ENCODE peak calls at places on chromosome 18, in seven cellular contexts. W is tibial nerve, V is GM12878, S is uterus, R is upper lobe of left lung, P is body of pancreas, G is heart left ventricle. D is an unnamed sample.

GRCh38 chr18:79108520-79109215 is 39.5 kb downstream of the ATP9B start:
- DNase-seq in P (no peak), R (no peak), S (no peak), W (no peak), G (no peak), V (no peak), D (no peak)

GRCh38 chr18:79973517-79973916 is 9.1 kb downstream of the HSBP1L1 start:
- DNase-seq in P (no peak), W (no peak), V (no peak), S (no peak), R (no peak), G (no peak), D (no peak)

GRCh38 chr18:79728931-79729586 is 49.5 kb downstream of the CTDP1 start:
- DNase-seq in W (no peak), P (no peak), V (no peak), S (no peak), R (no peak), G (no peak), D (no peak)

GRCh38 chr18:24016643-24017042 is 2.1 kb downstream of the TTC39C start:
- DNase-seq in W (no peak), R (no peak), S (no peak), V (no peak), P (no peak), G (no peak), D (no peak)

GRCh38 chr18:22377769-22378168 is 39.9 kb downstream of the CTAGE1 start:
- DNase-seq in W (no peak), S (no peak), G (no peak), P (no peak), V (no peak), R (no peak), D (no peak)

GRCh38 chr18:41146301-41146700 is 808.7 kb upstream of the PIK3C3 start:
- DNase-seq in W (no peak), V (no peak), R (no peak), G (no peak), P (no peak), S (no peak), D (no peak)

GRCh38 chr18:67731853-67732252 is 215.3 kb upstream of the DSEL start:
- DNase-seq in P (no peak), G (no peak), W (no peak), R (no peak), V (no peak), S (no peak), D (no peak)

GRCh38 chr18:26134110-26134509 is 441 bp downstream of the PSMA8 start:
- DNase-seq in V (no peak), P (no peak), G (no peak), W (no peak), R (no peak), S (no peak), D (no peak)

GRCh38 chr18:10067670-10068659 is 154.1 kb downstream of the VAPA start:
- DNase-seq in W (no peak), V (no peak), G (no peak), P (no peak), S (no peak), R (no peak), D (no peak)

GRCh38 chr18:78818961-78819360 is 160.7 kb upstream of the SALL3 start:
- DNase-seq in W (no peak), V (no peak), S (no peak), R (no peak), G (no peak), P (no peak), D (no peak)

GRCh38 chr18:12774982-12775381 is 72.1 kb downstream of the PSMG2 start:
- DNase-seq in V (no peak), S (no peak), R (no peak), W (no peak), P (no peak), G (no peak), D (no peak)

GRCh38 chr18:75076286-75076685 is 132.7 kb downstream of the PTGR3 start:
- DNase-seq in G (no peak), W (no peak), V (no peak), P (no peak), R (no peak), S (no peak), D (no peak)

GRCh38 chr18:35467624-35468016 is 30.1 kb downstream of the INO80C start:
- DNase-seq in G (no peak), W (no peak), P (no peak), S (no peak), R (no peak), V (peak; percentile 19), D (no peak)

GRCh38 chr18:6728809-6729246 is 688 bp upstream of the ARHGAP28 start:
- DNase-seq in P (no peak), V (no peak), R (no peak), W (no peak), G (no peak), S (no peak), D (no peak)

GRCh38 chr18:28961669-28962228 is 784.8 kb upstream of the CDH2 start:
- DNase-seq in R (no peak), G (no peak), P (no peak), V (no peak), W (no peak), S (no peak), D (no peak)

GRCh38 chr18:42446195-42446594 is 491.2 kb downstream of the PIK3C3 start:
- DNase-seq in S (no peak), P (no peak), W (no peak), R (no peak), V (no peak), G (no peak), D (no peak)

GRCh38 chr18:23725827-23726661 is 36.8 kb downstream of the LAMA3 start:
- DNase-seq in S (no peak), R (no peak), G (no peak), P (no peak), W (no peak), V (no peak), D (no peak)

GRCh38 chr18:32922951-32923430 is 150.2 kb upstream of the KLHL14 start:
- DNase-seq in R (no peak), V (no peak), P (no peak), W (no peak), S (no peak), G (no peak), D (no peak)

GRCh38 chr18:49849331-49850217 is 36.2 kb upstream of the ACAA2 start:
- DNase-seq in W (no peak), P (peak; percentile 60), V (no peak), R (peak; percentile 71), S (no peak), G (no peak), D (no peak)
- TF ChIP-seq POLR2A in W (no peak), P (no peak), V (no peak), R (no peak), S (no peak), G (no peak), D (no peak)

GRCh38 chr18:36578871-36579270 is 249.9 kb downstream of the TPGS2 start:
- DNase-seq in P (no peak), S (no peak), V (no peak), W (no peak), G (no peak), R (no peak), D (no peak)

GRCh38 chr18:36572135-36572856 is 256.5 kb downstream of the TPGS2 start:
- DNase-seq in P (peak; percentile 32), G (no peak), V (peak; percentile 38), R (no peak), W (peak; percentile 27), S (no peak), D (no peak)

GRCh38 chr18:36579311-36579710 is 249.5 kb downstream of the TPGS2 start:
- DNase-seq in S (no peak), V (no peak), W (no peak), P (no peak), G (no peak), R (no peak), D (no peak)

GRCh38 chr18:36580266-36580665 is 248.5 kb downstream of the TPGS2 start:
- DNase-seq in V (no peak), R (no peak), P (no peak), G (no peak), S (no peak), W (peak; percentile 25), D (no peak)

DNA sequence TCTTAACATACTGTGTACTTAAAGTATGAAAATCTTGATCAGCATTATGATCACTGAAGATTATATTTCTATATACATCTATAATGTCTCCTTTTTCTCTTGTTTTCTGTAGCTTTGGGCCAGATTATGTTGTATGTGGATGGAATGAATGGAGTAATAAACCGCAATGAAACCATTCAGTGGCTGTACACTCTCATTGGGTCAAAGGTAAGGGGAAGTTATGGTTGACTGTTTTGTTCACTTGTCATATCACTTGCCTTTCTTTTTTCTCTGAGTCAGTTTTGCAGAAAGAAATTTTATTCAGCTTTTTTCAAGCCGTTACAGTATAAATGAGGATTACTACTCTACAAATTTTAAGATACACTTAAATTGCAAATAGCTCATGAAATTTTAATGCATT is 252.5 kb downstream of the TPGS2 start:
- DNase-seq in G (no peak), R (no peak), S (no peak), P (no peak), V (no peak), W (no peak), D (no peak)
- H3K27ac ChIP-seq in G (no peak overlapping the region), R (no peak overlapping the region), S (no peak overlapping the region), P (no peak overlapping the region), V (no peak overlapping the region), W (no peak overlapping the region), D (no peak overlapping the region)

DNA sequence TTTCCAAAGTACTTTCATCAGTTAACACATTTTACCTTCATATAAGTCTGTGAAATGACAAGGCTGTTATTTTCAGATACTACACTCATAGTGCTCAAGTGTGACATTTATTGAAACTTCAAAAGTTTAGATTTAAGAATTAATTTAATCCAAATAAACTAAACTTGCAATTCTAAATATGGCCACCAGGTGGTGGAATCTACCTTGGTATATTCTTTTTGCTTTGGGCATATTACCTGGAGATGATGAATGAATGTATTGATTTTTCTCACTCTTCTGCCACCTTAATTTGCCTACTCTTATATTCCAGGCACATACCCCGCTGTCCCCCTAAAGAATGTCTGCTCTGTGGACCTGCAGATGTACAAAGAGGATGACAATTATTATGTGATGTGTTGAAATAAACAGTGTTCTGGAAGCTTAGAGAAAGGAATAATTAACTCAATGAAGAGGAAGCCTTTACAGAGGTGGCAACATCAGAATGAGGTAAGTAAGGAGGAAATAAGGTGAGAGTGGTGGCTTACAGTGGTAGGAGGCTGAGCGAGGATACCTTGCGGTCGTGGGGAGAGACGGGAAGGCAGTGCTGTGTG is 179.7 kb downstream of the CELF4 start:
- DNase-seq in P (no peak), R (no peak), W (no peak), S (no peak), V (no peak), G (no peak), D (no peak)
- TF ChIP-seq CTCF in P (peak; percentile 56), R (peak; percentile 28), W (peak; percentile 42), S (peak; percentile 68), V (peak; percentile 53), G (peak; percentile 79), D (peak; percentile 69)

GRCh38 chr18:2881490-2882195 is 34.8 kb downstream of the EMILIN2 start:
- DNase-seq in V (no peak), S (peak; percentile 95), W (peak; percentile 60), R (no peak), G (peak; percentile 72), P (peak; percentile 24), D (no peak)

GRCh38 chr18:2883137-2883671 is 36.4 kb downstream of the EMILIN2 start:
- DNase-seq in R (no peak), W (no peak), S (peak; percentile 40), V (no peak), G (no peak), P (no peak), D (no peak)

GRCh38 chr18:2880473-2880872 is 33.7 kb downstream of the EMILIN2 start:
- DNase-seq in R (peak; percentile 18), G (no peak), S (no peak), P (no peak), V (no peak), W (no peak), D (no peak)

GRCh38 chr18:2882201-2882600 is 35.4 kb downstream of the EMILIN2 start:
- DNase-seq in G (no peak), R (no peak), W (no peak), S (no peak), V (no peak), P (no peak), D (no peak)

GRCh38 chr18:2881088-2881487 is 34.3 kb downstream of the EMILIN2 start:
- DNase-seq in S (no peak), G (no peak), V (no peak), R (peak; percentile 18), W (no peak), P (no peak), D (no peak)
- TF ChIP-seq POLR2A in S (no peak), G (no peak), V (no peak), R (no peak), W (no peak), P (no peak), D (no peak)